ENCODE peak calls at places on chromosomes 2 and 18, in four cellular contexts. T, Y, C and E are unnamed samples.

GRCh38 chr18:48044944-48045343 is 114.5 kb upstream of the SMAD2 start:
- DNase-seq in T (no peak), Y (no peak), C (no peak), E (no peak)

GRCh38 chr2:211132586-211132985 is 576.2 kb downstream of the CPS1 start:
- DNase-seq in T (peak), Y (no peak), C (no peak), E (peak)

GRCh38 chr2:100018794-100019193 is 123.6 kb downstream of the AFF3 start:
- DNase-seq in T (peak), Y (no peak), C (no peak), E (peak)

GRCh38 chr2:88669371-88670214 is 21.9 kb upstream of the RPIA start:
- DNase-seq in T (peak), Y (no peak), C (no peak), E (peak)

GRCh38 chr18:79872852-79873444 is 75.2 kb downstream of the KCNG2 start:
- DNase-seq in T (no peak), Y (no peak), C (no peak), E (no peak)

GRCh38 chr2:157257312-157258252 is at the start of gene GALNT5:
- DNase-seq in T (peak), Y (peak), C (no peak), E (peak)

GRCh38 chr2:160062283-160063005 is at the start of gene PLA2R1:
- DNase-seq in T (peak), Y (peak), C (no peak), E (peak)

GRCh38 chr2:231665208-231665921 is 43.0 kb upstream of the PTMA start:
- DNase-seq in T (no peak), Y (no peak), C (no peak), E (no peak)

GRCh38 chr18:48947583-48947982 is 3.2 kb downstream of the SMAD7 start:
- DNase-seq in T (no peak), Y (peak), C (no peak), E (no peak)

GRCh38 chr2:102051659-102052366 is 60.1 kb downstream of the IL1R2 start:
- DNase-seq in T (peak), Y (peak), C (no peak), E (peak)

GRCh38 chr2:240423788-240424191 is 11.7 kb upstream of the GPC1 start:
- DNase-seq in T (no peak), Y (peak), C (no peak), E (no peak)

GRCh38 chr2:37711831-37712230 is 40.4 kb upstream of the CDC42EP3 start:
- DNase-seq in T (peak), Y (no peak), C (no peak), E (no peak)

GRCh38 chr2:183359867-183360266 is 235.6 kb downstream of the NUP35 start:
- DNase-seq in T (no peak), Y (no peak), C (no peak), E (no peak)

GRCh38 chr18:51537487-51537886 is 340.0 kb upstream of the MEX3C start:
- DNase-seq in T (no peak), Y (no peak), C (no peak), E (peak)

GRCh38 chr2:166372046-166372445 is 3.7 kb downstream of the SCN9A start:
- DNase-seq in T (peak), Y (no peak), C (no peak), E (no peak)

GRCh38 chr2:190941571-190941970 is 61.0 kb downstream of the GLS start:
- DNase-seq in T (no peak), Y (no peak), C (no peak), E (no peak)
- H3K27ac ChIP-seq in T (no peak), Y (no peak), C (no peak), E (no peak)

GRCh38 chr2:234290196-234290595 is 206.7 kb downstream of the ARL4C start:
- DNase-seq in T (no peak), Y (no peak), C (no peak), E (no peak)
- H3K27ac ChIP-seq in T (peak), Y (peak), C (peak), E (no peak)

GRCh38 chr2:170500770-170501169 is 214.4 kb upstream of the SP5 start:
- DNase-seq in T (no peak), Y (no peak), C (no peak), E (no peak)

GRCh38 chr2:170504820-170505145 is 210.4 kb upstream of the SP5 start:
- DNase-seq in T (no peak), Y (no peak), C (no peak), E (no peak)

GRCh38 chr2:170503563-170503962 is 211.6 kb upstream of the SP5 start:
- DNase-seq in T (no peak), Y (no peak), C (no peak), E (no peak)

GRCh38 chr2:170503971-170504819 is 210.9 kb upstream of the SP5 start:
- DNase-seq in T (no peak), Y (no peak), C (no peak), E (no peak)

DNA sequence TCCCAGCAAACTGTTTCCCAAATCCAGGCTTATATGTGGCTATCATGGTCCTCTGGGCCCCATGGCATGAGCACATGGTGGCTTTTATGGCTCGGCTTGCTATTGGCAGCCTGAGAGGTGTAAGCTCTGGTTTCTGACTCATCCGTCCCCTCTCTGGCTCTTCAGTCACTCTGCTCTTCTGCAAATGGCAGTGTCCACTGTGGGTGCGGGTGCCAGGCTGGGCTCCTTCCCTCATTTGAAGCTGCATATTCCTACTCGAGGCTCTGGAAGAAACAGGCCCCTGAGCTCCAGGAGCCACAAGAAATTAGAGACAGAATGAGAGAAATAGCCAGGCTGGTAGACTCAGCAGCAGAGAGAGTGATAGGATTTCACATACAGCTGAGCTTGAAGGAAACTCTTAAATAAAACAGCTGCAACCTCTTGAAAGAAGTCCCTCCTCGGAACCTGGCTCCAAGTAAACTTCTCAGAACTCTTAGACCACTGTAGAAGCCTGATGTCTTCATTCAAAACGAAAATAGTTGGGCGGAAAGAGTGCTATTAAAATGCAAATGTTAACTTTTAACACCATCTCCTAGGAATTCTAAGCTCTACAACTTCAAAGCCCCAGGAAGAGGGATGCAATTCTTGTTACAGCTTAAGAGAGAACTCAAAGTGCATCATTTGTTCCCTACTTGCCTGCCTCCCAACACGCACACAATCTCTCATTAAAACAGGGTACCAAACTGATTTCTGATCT is 212.6 kb upstream of the SP5 start:
- DNase-seq in T (no peak), Y (no peak), C (no peak), E (no peak)
- H3K27ac ChIP-seq in T (no peak), Y (no peak), C (no peak), E (no peak)

GRCh38 chr2:238247002-238247822 is 7.4 kb upstream of the HES6 start:
- DNase-seq in T (no peak), Y (peak), C (no peak), E (no peak)
- H3K27ac ChIP-seq in T (no peak), Y (no peak), C (no peak), E (no peak)